ENCODE peak calls at places on chromosomes 2 and 18, in four cellular contexts. Y is EL, F is HuH-7, A is heart left ventricle. C is an unnamed sample.

GRCh38 chr2:69554568-69554967 is 89.0 kb downstream of the AAK1 start:
- DNase-seq in Y (no peak), F (no peak), A (no peak), C (no peak)

GRCh38 chr2:46277470-46278190 is 19.6 kb upstream of the EPAS1 start:
- DNase-seq in Y (no peak), F (no peak), A (peak), C (no peak)

GRCh38 chr18:69874058-69874457 is 73.6 kb downstream of the CD226 start:
- DNase-seq in Y (peak), F (no peak), A (no peak), C (no peak)

GRCh38 chr18:58125756-58126155 is 81.7 kb downstream of the NEDD4L start:
- DNase-seq in Y (no peak), F (no peak), A (no peak), C (no peak)

GRCh38 chr18:78073275-78073674 is 823.6 kb downstream of the GALR1 start:
- DNase-seq in Y (no peak), F (no peak), A (no peak), C (no peak)

GRCh38 chr2:233131991-233132390 is 71.8 kb downstream of the INPP5D start:
- DNase-seq in Y (no peak), F (no peak), A (no peak), C (no peak)

GRCh38 chr2:70557171-70557838 is 3.7 kb upstream of the TGFA start:
- DNase-seq in Y (no peak), F (peak), A (no peak), C (peak)

GRCh38 chr2:114119846-114120348 is 230.0 kb downstream of the ACTR3 start:
- DNase-seq in Y (no peak), F (no peak), A (no peak), C (peak)

GRCh38 chr2:60429681-60430080 is 123.8 kb downstream of the BCL11A start:
- DNase-seq in Y (no peak), F (no peak), A (no peak), C (no peak)

GRCh38 chr2:240205348-240205747 is 64.9 kb upstream of the OTOS start:
- DNase-seq in Y (peak), F (no peak), A (no peak), C (peak)

GRCh38 chr18:36212978-36213303 is 25.6 kb downstream of the MOCOS start:
- DNase-seq in Y (no peak), F (no peak), A (no peak), C (no peak)

GRCh38 chr18:69727912-69728572 is 219.6 kb downstream of the CD226 start:
- DNase-seq in Y (no peak), F (no peak), A (no peak), C (no peak)

GRCh38 chr18:33839452-33840225 is 261.6 kb downstream of the ASXL3 start:
- DNase-seq in Y (no peak), F (peak), A (no peak), C (no peak)

GRCh38 chr2:118371500-118371899 is 283.2 kb downstream of the INSIG2 start:
- DNase-seq in Y (peak), F (peak), A (no peak), C (no peak)

GRCh38 chr18:5693637-5694175 is 149.9 kb upstream of the EPB41L3 start:
- DNase-seq in Y (no peak), F (no peak), A (no peak), C (no peak)

GRCh38 chr18:22494771-22495170 is 77.1 kb upstream of the CTAGE1 start:
- DNase-seq in Y (peak), F (no peak), A (no peak), C (no peak)

GRCh38 chr2:158733430-158733755 is 61.7 kb upstream of the DAPL1 start:
- DNase-seq in Y (no peak), F (no peak), A (no peak), C (no peak)

GRCh38 chr2:70477473-70477872 is 76.2 kb downstream of the TGFA start:
- DNase-seq in Y (no peak), F (no peak), A (no peak), C (no peak)

GRCh38 chr2:50444286-50444685 is 587.6 kb downstream of the NRXN1 start:
- DNase-seq in Y (no peak), F (no peak), A (no peak), C (no peak)

GRCh38 chr2:221104391-221104811 is 467.7 kb downstream of the EPHA4 start:
- DNase-seq in Y (no peak), F (no peak), A (peak), C (peak)

GRCh38 chr18:58005036-58005435 is 39.0 kb upstream of the NEDD4L start:
- DNase-seq in Y (peak), F (no peak), A (no peak), C (no peak)

GRCh38 chr18:63266888-63267790 is 52.4 kb downstream of the BCL2 start:
- DNase-seq in Y (no peak), F (no peak), A (no peak), C (no peak)

GRCh38 chr2:168256448-168256847 is 9.1 kb upstream of the STK39 start:
- DNase-seq in Y (no peak), F (no peak), A (no peak), C (no peak)

GRCh38 chr2:37887286-37887685 is 37.8 kb upstream of the RMDN2 start:
- DNase-seq in Y (no peak), F (no peak), A (no peak), C (no peak)

GRCh38 chr2:48272199-48272598 is 257.8 kb upstream of the STON1 start:
- DNase-seq in Y (no peak), F (no peak), A (no peak), C (no peak)

GRCh38 chr2:42309366-42309765 is 51.7 kb downstream of the COX7A2L start:
- DNase-seq in Y (no peak), F (no peak), A (no peak), C (no peak)

GRCh38 chr2:211216221-211216620 is 659.8 kb downstream of the CPS1 start:
- DNase-seq in Y (no peak), F (peak), A (no peak), C (no peak)

GRCh38 chr2:146415291-146415690 is 1429.5 kb upstream of the ACVR2A start:
- DNase-seq in Y (no peak), F (no peak), A (no peak), C (no peak)

GRCh38 chr2:235709124-235709813 is 215.4 kb downstream of the AGAP1 start:
- DNase-seq in Y (peak), F (no peak), A (no peak), C (no peak)

GRCh38 chr2:187553908-187554703 is at the start of gene TFPI:
- DNase-seq in Y (peak), F (peak), A (peak), C (no peak)

GRCh38 chr2:163774862-163775261 is 39.1 kb upstream of the FIGN start:
- DNase-seq in Y (peak), F (no peak), A (no peak), C (no peak)

GRCh38 chr2:172085460-172086159 is at the start of gene DLX1:
- DNase-seq in Y (no peak), F (peak), A (no peak), C (no peak)

GRCh38 chr2:121644715-121645114 is 4.5 kb downstream of the CLASP1 start:
- DNase-seq in Y (no peak), F (no peak), A (no peak), C (no peak)

GRCh38 chr18:49959176-49959575 is 145.8 kb upstream of the ACAA2 start:
- DNase-seq in Y (no peak), F (no peak), A (no peak), C (no peak)

C was measured in adrenal gland.